ENCODE peak calls at places on chromosomes 1 and 21, in nine cellular contexts. Y is psoas muscle; F is RWPE1; I is activated CD8-positive, alpha-beta T cell treated with anti-CD3 and anti-CD28 coated beads, Interleukin-2, amount 10 ng/mL, durations not matched to agents 7 days and 5 days; K is NCI-H1694; U is stimulated activated naive CD4-positive, alpha-beta T cell; Q is mammary epithelial cell; C is omental fat pad; T is PC-3. E is an unnamed sample.

GRCh38 chr1:40421694-40422384 is 28.4 kb upstream of the ZFP69B start:
- DNase-seq in Y (no peak), F (no peak), I (no peak), K (no peak), U (no peak), Q (peak; percentile 6), C (no peak), T (peak; percentile 55), E (no peak)

GRCh38 chr21:43848771-43849170 is 16.3 kb upstream of the AGPAT3 start:
- DNase-seq in Y (no peak), F (no peak), I (no peak), K (no peak), U (no peak), Q (no peak), C (no peak), T (no peak), E (no peak)

GRCh38 chr1:22388666-22389455 is 62.8 kb upstream of the ZBTB40 start:
- DNase-seq in Y (no peak), F (peak; percentile 47), I (no peak), K (no peak), U (no peak), Q (peak; percentile 39), C (no peak), T (peak; percentile 22), E (no peak)

GRCh38 chr1:63891211-63891610 is 117.4 kb downstream of the ROR1 start:
- DNase-seq in Y (no peak), F (no peak), I (no peak), K (no peak), U (no peak), Q (no peak), C (no peak), T (no peak), E (no peak)

GRCh38 chr1:85573348-85573747 is 7.2 kb upstream of the CCN1 start:
- DNase-seq in Y (no peak), F (no peak), I (no peak), K (no peak), U (no peak), Q (no peak), C (no peak), T (peak; percentile 53), E (no peak)

GRCh38 chr1:165871311-165872067 is 44.1 kb downstream of the UCK2 start:
- DNase-seq in Y (peak; percentile 29), F (no peak), I (peak; percentile 82), K (no peak), U (peak; percentile 17), Q (peak; percentile 49), C (no peak), T (peak; percentile 33), E (no peak)

GRCh38 chr1:33173091-33173490 is 8.8 kb downstream of the TRIM62 start:
- DNase-seq in Y (no peak), F (no peak), I (no peak), K (no peak), U (no peak), Q (no peak), C (no peak), T (no peak), E (peak; percentile 79)

GRCh38 chr1:117735045-117735992 is 129.5 kb downstream of the TENT5C start:
- DNase-seq in Y (no peak), F (peak; percentile 60), I (peak; percentile 58), K (peak; percentile 13), U (peak; percentile 24), Q (peak; percentile 28), C (no peak), T (peak; percentile 72), E (no peak)

GRCh38 chr1:204623365-204623893 is 62.1 kb downstream of the LRRN2 start:
- DNase-seq in Y (no peak), F (peak; percentile 88), I (no peak), K (no peak), U (no peak), Q (peak; percentile 41), C (no peak), T (peak; percentile 92), E (no peak)

GRCh38 chr21:44612669-44613229 is 870 bp downstream of the KRTAP10-8 start:
- DNase-seq in Y (no peak), F (no peak), I (no peak), K (no peak), U (no peak), Q (no peak), C (no peak), T (no peak), E (no peak)

GRCh38 chr1:29271724-29272123 is 35.4 kb downstream of the PTPRU start:
- DNase-seq in Y (peak; percentile 53), F (peak; percentile 86), I (no peak), K (no peak), U (no peak), Q (peak; percentile 41), C (no peak), T (peak; percentile 96), E (peak; percentile 90)

GRCh38 chr1:157415661-157416060 is 136.7 kb downstream of the FCRL5 start:
- DNase-seq in Y (no peak), F (no peak), I (no peak), K (no peak), U (no peak), Q (peak; percentile 25), C (no peak), T (peak; percentile 52), E (no peak)

GRCh38 chr1:40141878-40142535 is 19.2 kb upstream of the RLF start:
- DNase-seq in Y (no peak), F (no peak), I (no peak), K (no peak), U (no peak), Q (no peak), C (no peak), T (no peak), E (no peak)

E was measured in lower leg skin.